ENCODE peak calls at places on chromosomes 11 and 22, in seven cellular contexts. G is GM23248, J is MM.1S, O is astrocyte, Z is neural progenitor cell, L is neuronal stem cell, W is SK-N-SH. N is an unnamed sample.

GRCh38 chr11:123439616-123440015 is 9.5 kb downstream of the GRAMD1B start:
- DNase-seq in G (no peak), J (no peak), O (no peak), Z (no peak), L (no peak), W (no peak), N (no peak)

GRCh38 chr11:30344085-30344484 is 21.2 kb downstream of the ARL14EP start:
- DNase-seq in G (no peak), J (peak), O (no peak), Z (no peak), L (no peak), W (no peak), N (no peak)

GRCh38 chr11:111310088-111310487 is 11.7 kb downstream of the POU2AF3 start:
- DNase-seq in G (no peak), J (no peak), O (no peak), Z (no peak), L (no peak), W (no peak), N (no peak)

GRCh38 chr11:8873966-8874365 is 37.0 kb upstream of the AKIP1 start:
- DNase-seq in G (no peak), J (no peak), O (no peak), Z (no peak), L (no peak), W (no peak), N (peak)

GRCh38 chr11:122711831-122712378 is 56.4 kb downstream of the UBASH3B start:
- DNase-seq in G (peak), J (no peak), O (peak), Z (no peak), L (no peak), W (peak), N (peak)

GRCh38 chr11:11263238-11264030 is 89.6 kb downstream of the CSNK2A3 start:
- DNase-seq in G (peak), J (no peak), O (no peak), Z (no peak), L (no peak), W (peak), N (peak)

GRCh38 chr11:16945671-16946469 is 68.3 kb downstream of the PLEKHA7 start:
- DNase-seq in G (peak), J (peak), O (peak), Z (peak), L (peak), W (peak), N (peak)

GRCh38 chr22:43534916-43535315 is 123.1 kb downstream of the MPPED1 start:
- DNase-seq in G (no peak), J (no peak), O (no peak), Z (no peak), L (no peak), W (no peak), N (no peak)

GRCh38 chr11:44112083-44112865 is 16.8 kb downstream of the EXT2 start:
- DNase-seq in G (peak), J (no peak), O (peak), Z (no peak), L (no peak), W (peak), N (peak)

DNA sequence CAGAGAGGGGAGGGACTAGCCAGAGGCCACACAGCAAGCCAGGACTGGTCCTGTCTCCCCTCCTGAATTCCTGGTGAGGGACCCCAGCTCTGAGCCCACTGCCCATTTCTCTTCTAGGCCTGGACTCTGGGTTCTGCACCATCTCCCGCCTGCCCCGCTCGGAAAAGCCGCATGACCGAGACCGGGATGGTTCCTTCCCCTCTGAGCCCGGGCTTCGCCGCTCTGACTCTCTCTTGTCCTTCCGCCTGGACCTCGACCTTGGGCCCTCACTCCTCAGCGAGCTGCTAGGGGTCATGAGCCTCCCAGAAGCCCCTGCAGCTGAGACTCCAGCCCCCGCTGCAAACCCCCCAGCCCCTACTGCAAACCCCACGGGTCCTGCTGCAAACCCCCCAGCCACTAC is 7.7 kb downstream of the CDC42EP1 start:
- DNase-seq in G (no peak), J (no peak), O (no peak), Z (no peak), L (no peak), W (no peak), N (no peak)
- H3K9ac ChIP-seq in G (no peak), J (no peak), O (no peak), Z (no peak), L (no peak), W (no peak), N (peak)

DNA sequence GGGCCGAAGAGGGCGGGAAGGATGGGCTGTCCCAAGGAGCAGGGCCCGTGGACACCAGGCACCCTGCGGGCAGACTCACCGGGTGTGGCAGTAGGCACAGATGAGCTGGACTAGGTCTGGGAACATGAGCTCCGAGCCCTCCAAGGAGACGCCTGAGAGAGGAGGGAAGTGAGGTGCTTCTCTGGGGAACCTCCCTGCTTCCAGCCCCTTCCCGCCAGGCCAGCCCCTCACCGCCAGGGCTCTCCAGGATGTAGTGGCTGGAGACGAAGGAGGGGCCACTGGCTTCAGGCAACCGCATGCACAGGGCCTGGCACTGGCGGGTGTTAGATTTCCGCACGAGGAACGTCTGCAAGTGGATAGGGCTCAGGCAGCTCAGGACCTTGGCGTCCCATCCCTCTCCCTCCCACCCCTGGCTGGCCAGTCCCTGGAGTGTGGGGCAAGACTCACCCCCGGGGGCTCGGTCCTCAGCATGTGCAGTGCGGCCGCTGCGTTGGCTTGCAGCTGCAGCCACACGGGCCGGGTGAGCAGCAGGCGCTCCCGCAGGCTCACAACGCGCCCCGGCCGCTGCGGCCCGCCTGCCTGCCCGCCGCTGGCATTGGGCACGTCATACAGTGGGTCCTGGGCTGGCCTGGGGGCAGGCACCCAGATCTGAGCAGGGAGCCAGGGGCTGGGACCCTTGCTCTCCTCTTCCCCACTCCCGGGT is 552 bp downstream of the RIN1 start:
- DNase-seq in G (peak), J (no peak), O (peak), Z (peak), L (no peak), W (peak), N (peak)
- H3K9ac ChIP-seq in G (peak), J (no peak), O (peak), Z (peak), L (peak), W (peak), N (peak)

GRCh38 chr22:49824936-49825335 is 2.7 kb downstream of the BRD1 start:
- DNase-seq in G (no peak), J (no peak), O (no peak), Z (no peak), L (no peak), W (no peak), N (peak)

GRCh38 chr22:49825944-49826602 is 1.6 kb downstream of the BRD1 start:
- DNase-seq in G (peak), J (peak), O (peak), Z (no peak), L (no peak), W (no peak), N (peak)

GRCh38 chr22:49826603-49827306 is 918 bp downstream of the BRD1 start:
- DNase-seq in G (peak), J (peak), O (peak), Z (peak), L (no peak), W (peak), N (peak)

GRCh38 chr22:49824185-49824925 is 3.3 kb downstream of the BRD1 start:
- DNase-seq in G (no peak), J (no peak), O (no peak), Z (no peak), L (no peak), W (no peak), N (peak)

DNA sequence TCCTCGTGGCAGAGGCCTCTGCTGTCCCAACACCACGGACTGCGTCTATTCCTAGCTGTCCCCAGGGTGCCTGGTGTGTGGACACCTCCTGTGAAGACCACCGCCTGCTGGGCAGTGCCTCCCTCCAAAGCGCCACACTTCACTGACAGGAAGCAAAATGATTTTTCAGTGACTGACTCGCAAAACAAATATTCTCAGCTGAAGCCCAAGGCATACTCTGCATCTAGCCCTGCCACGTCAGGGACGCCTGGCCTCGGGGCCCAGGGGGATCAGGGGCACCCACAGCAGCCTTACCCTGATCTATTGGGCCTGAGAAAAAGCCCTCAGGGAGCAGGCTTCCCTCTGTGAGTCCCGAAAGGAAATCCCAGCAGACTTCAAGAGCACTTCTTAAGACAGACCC is 2.2 kb downstream of the BRD1 start:
- DNase-seq in G (peak), J (no peak), O (peak), Z (no peak), L (no peak), W (no peak), N (peak)
- H3K9ac ChIP-seq in G (peak), J (no peak), O (peak), Z (no peak), L (no peak), W (peak), N (peak)

GRCh38 chr11:73314121-73314948 is 6.3 kb downstream of the ARHGEF17 start:
- DNase-seq in G (peak), J (no peak), O (peak), Z (peak), L (no peak), W (no peak), N (peak)
- H3K9ac ChIP-seq in G (peak), J (no peak), O (peak), Z (no peak), L (peak), W (no peak), N (peak)

GRCh38 chr22:17910561-17911311 is 113.6 kb downstream of the MICAL3 start:
- DNase-seq in G (peak), J (peak), O (peak), Z (peak), L (no peak), W (peak), N (peak)
- H3K9ac ChIP-seq in G (peak), J (no peak), O (peak), Z (no peak), L (no peak), W (peak), N (peak)

DNA sequence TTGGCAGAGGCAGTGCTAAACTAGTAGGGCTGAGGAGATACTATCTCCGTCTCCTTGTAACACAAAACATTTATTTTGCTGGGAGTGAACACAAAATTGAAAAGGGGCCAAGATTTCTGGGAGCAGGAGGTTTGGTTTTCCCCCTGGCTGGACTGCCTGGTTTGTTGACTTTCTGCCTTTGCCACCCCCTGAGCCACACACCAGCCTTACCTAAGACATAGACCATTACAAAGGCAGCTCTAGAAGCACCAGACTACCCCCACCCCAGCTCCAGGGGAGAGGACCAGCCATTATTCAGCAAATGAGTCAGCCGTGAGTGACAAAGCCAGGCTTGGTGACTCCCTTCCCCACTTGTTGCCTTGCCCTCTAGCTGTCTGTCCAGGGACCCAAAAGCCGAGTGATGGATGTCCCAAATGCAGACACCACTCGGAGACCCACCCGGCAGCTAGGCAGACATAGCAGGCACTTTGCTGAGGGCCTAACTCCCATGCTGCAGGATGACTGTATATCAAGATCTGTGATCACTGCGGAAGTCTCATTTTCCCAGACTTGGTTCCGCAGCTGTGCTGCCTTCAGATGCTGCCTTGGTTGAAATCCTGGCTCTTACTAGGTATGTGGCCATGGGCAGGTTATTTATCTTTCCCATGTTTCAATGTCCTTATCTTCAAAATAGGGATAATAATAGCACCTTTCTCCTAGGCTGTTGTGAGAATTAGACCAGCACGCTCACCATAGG is 17.7 kb upstream of the CDON start:
- DNase-seq in G (peak), J (no peak), O (no peak), Z (peak), L (no peak), W (peak), N (no peak)
- H3K9ac ChIP-seq in G (no peak), J (no peak), O (no peak), Z (no peak), L (no peak), W (no peak), N (peak)

DNA sequence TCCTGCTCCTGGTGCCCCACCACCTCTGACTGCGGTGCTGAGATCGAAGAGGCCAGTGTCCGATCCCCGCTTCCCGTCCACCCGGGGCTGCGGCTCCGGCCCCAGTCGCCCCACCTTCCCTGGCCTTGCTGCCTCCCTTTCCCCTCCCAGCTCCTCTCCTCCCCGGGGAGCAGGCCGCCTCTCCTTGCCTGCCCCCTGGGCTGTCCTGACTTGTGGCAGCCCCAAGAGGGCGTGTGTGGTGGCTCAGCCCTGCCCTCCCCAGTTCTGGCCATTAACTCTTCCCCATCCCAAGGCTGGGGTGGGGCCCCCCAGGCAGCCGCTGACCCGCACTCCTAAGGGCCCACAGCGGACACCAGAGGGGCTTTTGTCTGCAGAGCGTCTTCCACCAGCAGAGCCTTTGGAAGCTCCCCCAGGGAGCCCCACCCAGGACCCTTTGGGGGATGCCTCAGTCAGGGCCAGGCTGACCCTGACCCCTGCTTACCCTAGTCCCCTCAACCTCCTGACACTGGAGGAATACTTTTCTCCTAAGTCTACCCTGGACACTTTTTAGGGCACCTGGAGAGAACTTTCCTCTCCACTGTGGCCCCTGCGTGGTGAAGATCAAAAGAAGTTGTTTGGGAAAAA is 16.7 kb downstream of the RTN4RL2 start:
- DNase-seq in G (peak), J (peak), O (peak), Z (peak), L (no peak), W (no peak), N (peak)
- H3K9ac ChIP-seq in G (no peak), J (peak), O (no peak), Z (no peak), L (peak), W (no peak), N (peak)

DNA sequence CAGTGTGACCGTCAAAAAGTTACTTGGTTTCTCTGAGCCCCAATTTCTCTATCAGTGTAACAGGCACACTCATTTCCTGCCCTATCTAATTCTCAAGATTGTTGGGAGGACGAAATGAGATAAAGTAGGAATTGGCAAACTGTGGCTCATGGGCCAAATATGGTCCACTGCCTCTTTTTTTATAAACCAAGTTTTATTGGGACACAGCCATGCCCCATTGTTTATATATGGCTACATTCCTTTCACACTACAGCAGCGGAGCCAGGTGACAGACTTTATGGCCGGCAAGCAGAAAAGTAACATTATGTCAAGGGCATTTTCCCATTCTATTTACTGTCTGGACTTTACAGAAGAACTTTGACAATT is 116.7 kb upstream of the TIMP3 start:
- DNase-seq in G (peak), J (no peak), O (peak), Z (no peak), L (no peak), W (no peak), N (no peak)
- H3K9ac ChIP-seq in G (no peak), J (no peak), O (no peak), Z (no peak), L (no peak), W (no peak), N (no peak)

N was measured in mesenchymal stem cell.